ENCODE peak calls at places on chromosomes 11 and 22, in four cellular contexts. P, D, B and C are unnamed samples.

GRCh38 chr11:122804161-122804560 is 34.1 kb upstream of the CRTAM start:
- DNase-seq in P (no peak), D (no peak), B (no peak), C (peak)

GRCh38 chr11:65084598-65085375 is 765 bp downstream of the ZFPL1 start:
- DNase-seq in P (no peak), D (no peak), B (no peak), C (no peak)

GRCh38 chr22:40215266-40215665 is 37.5 kb downstream of the TNRC6B start:
- DNase-seq in P (peak), D (peak), B (no peak), C (no peak)

GRCh38 chr11:126058090-126058489 is 4.6 kb downstream of the CDON start:
- DNase-seq in P (no peak), D (no peak), B (no peak), C (no peak)

GRCh38 chr11:76793391-76793811 is 10.2 kb downstream of the TSKU start:
- DNase-seq in P (peak), D (no peak), B (no peak), C (no peak)

GRCh38 chr22:36335621-36336020 is 52.1 kb downstream of the MYH9 start:
- DNase-seq in P (no peak), D (no peak), B (no peak), C (no peak)

GRCh38 chr11:19437760-19438159 is 197.0 kb upstream of the E2F8 start:
- DNase-seq in P (no peak), D (no peak), B (peak), C (peak)

GRCh38 chr11:121657191-121657590 is 204.4 kb upstream of the SORL1-AS1 start:
- DNase-seq in P (no peak), D (no peak), B (no peak), C (no peak)

GRCh38 chr22:20239063-20239950 is 28.8 kb downstream of the RTN4R start:
- DNase-seq in P (no peak), D (no peak), B (peak), C (no peak)

GRCh38 chr22:42635531-42635930 is 4.9 kb downstream of the ATP5MGL start:
- DNase-seq in P (peak), D (peak), B (peak), C (peak)

GRCh38 chr11:113267536-113267935 is 46.8 kb upstream of the TTC12 start:
- DNase-seq in P (no peak), D (no peak), B (no peak), C (no peak)

GRCh38 chr22:45933503-45934167 is 43.3 kb downstream of the WNT7B start:
- DNase-seq in P (no peak), D (no peak), B (no peak), C (no peak)

GRCh38 chr11:70292863-70293262 is 22.4 kb downstream of the PPFIA1 start:
- DNase-seq in P (no peak), D (no peak), B (no peak), C (no peak)

GRCh38 chr11:59520741-59521140 is 9.4 kb downstream of the OR4D9 start:
- DNase-seq in P (no peak), D (no peak), B (peak), C (no peak)

GRCh38 chr11:13183094-13183825 is 94.3 kb upstream of the BMAL1 start:
- DNase-seq in P (no peak), D (no peak), B (peak), C (peak)

GRCh38 chr11:105611837-105612480 is 2.1 kb downstream of the GRIA4 start:
- DNase-seq in P (no peak), D (no peak), B (no peak), C (no peak)

GRCh38 chr22:46894851-46895640 is 132.6 kb downstream of the TBC1D22A start:
- DNase-seq in P (peak), D (no peak), B (no peak), C (no peak)

GRCh38 chr11:92861641-92862040 is 107.8 kb upstream of the MTNR1B start:
- DNase-seq in P (no peak), D (no peak), B (no peak), C (no peak)

GRCh38 chr22:19271856-19272535 is 19.5 kb downstream of the CLTCL1 start:
- DNase-seq in P (no peak), D (no peak), B (no peak), C (peak)

GRCh38 chr11:118427707-118428106 is 8.6 kb upstream of the KMT2A start:
- DNase-seq in P (no peak), D (no peak), B (no peak), C (no peak)

GRCh38 chr22:44357296-44357961 is 44.7 kb upstream of the SHISAL1 start:
- DNase-seq in P (no peak), D (no peak), B (no peak), C (no peak)

GRCh38 chr22:45997775-45998637 is 21.0 kb upstream of the WNT7B start:
- DNase-seq in P (no peak), D (no peak), B (no peak), C (no peak)

GRCh38 chr11:20054584-20054983 is 105.7 kb downstream of the DBX1 start:
- DNase-seq in P (no peak), D (no peak), B (no peak), C (no peak)

GRCh38 chr11:92846542-92847125 is 122.8 kb upstream of the MTNR1B start:
- DNase-seq in P (no peak), D (peak), B (no peak), C (peak)

GRCh38 chr11:133904818-133905515 is 51.8 kb downstream of the IGSF9B start:
- DNase-seq in P (no peak), D (no peak), B (no peak), C (no peak)

GRCh38 chr11:128195057-128195751 is 392.2 kb downstream of the ETS1 start:
- DNase-seq in P (no peak), D (no peak), B (peak), C (no peak)

GRCh38 chr11:133382217-133382746 is 150.0 kb downstream of the OPCML start:
- DNase-seq in P (no peak), D (no peak), B (no peak), C (no peak)

GRCh38 chr11:120131941-120132644 is 5.8 kb downstream of the TRIM29 start:
- DNase-seq in P (no peak), D (peak), B (no peak), C (peak)

GRCh38 chr11:125429807-125430678 is 66.0 kb downstream of the FEZ1 start:
- DNase-seq in P (no peak), D (no peak), B (no peak), C (no peak)

GRCh38 chr11:131894615-131895544 is 524.5 kb downstream of the NTM start:
- DNase-seq in P (no peak), D (no peak), B (peak), C (peak)

GRCh38 chr11:128544625-128545024 is 42.7 kb downstream of the ETS1 start:
- DNase-seq in P (no peak), D (no peak), B (peak), C (no peak)

GRCh38 chr11:58177409-58178054 is 11.3 kb upstream of the OR9Q2 start:
- DNase-seq in P (no peak), D (no peak), B (no peak), C (no peak)

GRCh38 chr11:61694971-61695706 is 14.9 kb downstream of the DAGLA start:
- DNase-seq in P (peak), D (no peak), B (no peak), C (no peak)

GRCh38 chr11:11586465-11586864 is 35.3 kb downstream of the GALNT18 start:
- DNase-seq in P (no peak), D (no peak), B (no peak), C (no peak)

GRCh38 chr11:11583801-11584445 is 37.9 kb downstream of the GALNT18 start:
- DNase-seq in P (no peak), D (no peak), B (peak), C (no peak)

GRCh38 chr11:11584937-11585336 is 36.9 kb downstream of the GALNT18 start:
- DNase-seq in P (no peak), D (no peak), B (peak), C (no peak)

GRCh38 chr11:11582261-11582701 is 39.5 kb downstream of the GALNT18 start:
- DNase-seq in P (no peak), D (no peak), B (no peak), C (no peak)

GRCh38 chr11:11584446-11584810 is 37.4 kb downstream of the GALNT18 start:
- DNase-seq in P (no peak), D (no peak), B (peak), C (peak)
- H3K27ac ChIP-seq in P (no peak), D (no peak), B (no peak), C (peak)

DNA sequence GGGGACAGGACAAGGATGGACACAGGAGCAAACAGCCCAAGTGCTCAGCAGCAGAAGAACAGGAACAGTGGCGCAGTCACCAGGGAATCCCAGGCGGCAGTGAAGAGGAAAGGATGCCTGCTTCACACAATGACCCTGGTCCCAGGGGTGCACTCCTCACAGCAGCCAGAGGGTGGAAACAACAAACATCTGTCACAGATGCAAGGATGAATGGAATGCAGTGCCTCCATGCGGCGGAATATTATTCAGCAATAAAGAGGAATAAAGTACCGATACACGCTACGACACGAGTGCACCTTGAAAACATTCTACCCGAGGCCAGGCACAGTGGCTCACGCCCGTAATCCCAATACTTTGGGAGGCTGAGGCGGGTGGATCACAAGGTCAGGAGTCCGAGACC is 12.7 kb downstream of the CSNK1E start:
- DNase-seq in P (no peak), D (no peak), B (peak), C (no peak)
- H3K27ac ChIP-seq in P (no peak), D (no peak), B (no peak), C (no peak)

DNA sequence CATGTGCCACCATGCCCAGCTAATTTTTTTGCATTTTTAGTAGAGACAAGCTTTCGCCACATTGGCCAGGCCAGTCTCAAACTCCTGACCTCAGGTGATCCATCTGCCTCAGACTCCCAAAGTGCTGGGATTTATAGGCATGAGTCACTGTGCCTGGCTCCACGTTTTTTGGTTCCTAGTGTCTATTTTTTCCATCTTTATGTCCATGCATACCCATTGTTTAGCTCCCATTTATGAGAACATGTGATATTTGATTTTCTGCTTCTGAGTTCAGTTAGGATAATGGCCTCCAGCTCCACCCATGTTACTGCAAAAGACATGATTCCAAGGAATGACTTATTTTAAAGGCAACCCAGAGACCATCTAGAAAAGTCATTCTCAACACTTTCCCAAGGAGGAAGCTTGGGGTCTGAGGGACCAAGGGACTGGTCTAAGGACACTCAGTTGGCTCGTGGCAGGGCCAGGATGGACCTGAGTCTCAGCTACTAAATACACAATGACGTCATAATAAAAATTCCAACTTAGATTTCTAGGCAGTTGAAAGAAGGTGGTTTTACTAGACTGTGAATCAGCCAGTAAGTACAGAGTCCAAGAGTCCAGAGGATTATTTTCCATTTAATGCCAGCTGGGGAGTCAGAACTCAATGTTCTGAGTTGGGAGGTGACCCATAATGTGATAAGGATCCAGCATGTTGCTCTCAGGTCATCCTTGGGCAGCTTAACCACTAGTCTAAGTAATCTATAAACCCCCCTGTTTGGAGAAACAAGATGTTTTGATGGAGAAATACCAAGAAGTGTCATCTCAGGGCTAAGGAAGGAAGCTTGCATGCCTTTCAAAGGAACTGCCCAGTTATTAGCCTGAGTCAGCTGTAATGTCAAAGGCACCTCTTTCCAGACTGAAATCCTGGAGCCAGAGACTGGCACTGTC is 39.4 kb downstream of the ABTB2 start:
- DNase-seq in P (no peak), D (peak), B (peak), C (no peak)
- H3K27ac ChIP-seq in P (no peak), D (peak), B (no peak), C (no peak)

GRCh38 chr22:27583930-27584329 is 217.6 kb downstream of the MN1 start:
- DNase-seq in P (no peak), D (no peak), B (no peak), C (no peak)

GRCh38 chr22:27591060-27591459 is 210.5 kb downstream of the MN1 start:
- DNase-seq in P (no peak), D (no peak), B (peak), C (no peak)

GRCh38 chr22:27585141-27585540 is 216.4 kb downstream of the MN1 start:
- DNase-seq in P (no peak), D (no peak), B (no peak), C (peak)

GRCh38 chr22:27588915-27589314 is 212.6 kb downstream of the MN1 start:
- DNase-seq in P (no peak), D (no peak), B (no peak), C (no peak)

DNA sequence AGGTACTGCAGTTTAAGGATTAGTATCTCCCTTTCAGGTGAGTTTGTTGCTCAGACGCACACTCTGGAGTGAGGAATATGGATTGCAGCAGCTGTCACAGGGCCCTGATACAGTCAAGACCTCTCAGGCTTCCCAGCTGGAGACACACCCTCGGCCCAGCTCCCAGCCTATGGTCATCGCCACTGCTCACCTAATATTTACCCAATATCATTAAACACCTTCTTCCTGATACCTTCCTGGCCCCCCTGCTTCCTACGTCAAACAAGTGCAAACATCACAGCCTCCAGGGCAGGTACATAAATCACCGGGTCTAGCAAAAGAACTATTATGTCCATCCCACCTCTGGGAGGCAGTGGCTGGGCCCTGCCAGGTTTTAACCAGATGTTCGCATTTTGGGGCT is 213.3 kb downstream of the MN1 start:
- DNase-seq in P (peak), D (no peak), B (no peak), C (no peak)
- H3K27ac ChIP-seq in P (no peak), D (no peak), B (no peak), C (no peak)

GRCh38 chr22:16808744-16809143 is 16.5 kb downstream of the XKR3 start:
- DNase-seq in P (no peak), D (no peak), B (no peak), C (no peak)

GRCh38 chr22:16806401-16806800 is 18.8 kb downstream of the XKR3 start:
- DNase-seq in P (no peak), D (no peak), B (no peak), C (no peak)

GRCh38 chr22:16804882-16805281 is 20.3 kb downstream of the XKR3 start:
- DNase-seq in P (no peak), D (no peak), B (no peak), C (no peak)

GRCh38 chr22:16810188-16810802 is 14.9 kb downstream of the XKR3 start:
- DNase-seq in P (no peak), D (no peak), B (no peak), C (no peak)

GRCh38 chr22:16807109-16807508 is 18.1 kb downstream of the XKR3 start:
- DNase-seq in P (no peak), D (no peak), B (no peak), C (no peak)
- H3K27ac ChIP-seq in P (no peak), D (no peak), B (no peak), C (no peak)